ENCODE peak calls at places on chromosome 2, in four cellular contexts. S is K562, Y is HepG2, K is H1. T is an unnamed sample.

GRCh38 chr2:191974676-191975075 is 127.8 kb upstream of the CAVIN2 start:
- DNase-seq in Y (no peak), K (no peak), S (no peak), T (no peak)

GRCh38 chr2:121608367-121608766 is 40.9 kb downstream of the CLASP1 start:
- DNase-seq in Y (no peak), S (no peak), K (no peak), T (no peak)

GRCh38 chr2:226079677-226080076 is 680.2 kb downstream of the NYAP2 start:
- DNase-seq in S (no peak), K (no peak), Y (no peak), T (no peak)

GRCh38 chr2:161481619-161482018 is 65.5 kb downstream of the TBR1 start:
- DNase-seq in Y (no peak), K (no peak), S (no peak), T (no peak)

GRCh38 chr2:206556357-206556949 is 85.8 kb upstream of the FAM237A start:
- DNase-seq in Y (peak; percentile 25), K (no peak), S (peak; percentile 12), T (peak; percentile 5)

GRCh38 chr2:88396209-88396608 is 56.3 kb downstream of the FOXI3 start:
- DNase-seq in K (no peak), S (no peak), Y (no peak), T (no peak)

GRCh38 chr2:43136862-43137261 is 89.5 kb downstream of the ZFP36L2 start:
- DNase-seq in S (no peak), K (no peak), Y (no peak), T (no peak)

GRCh38 chr2:213627054-213627710 is 342.9 kb downstream of the SPAG16 start:
- DNase-seq in K (no peak), Y (no peak), S (no peak), T (no peak)

GRCh38 chr2:171841996-171842395 is 52.0 kb downstream of the SLC25A12 start:
- DNase-seq in Y (no peak), K (no peak), S (no peak), T (no peak)

GRCh38 chr2:119024568-119024967 is 82.6 kb downstream of the MARCO start:
- DNase-seq in K (no peak), S (no peak), Y (no peak), T (no peak)

GRCh38 chr2:40646642-40647041 is 194.8 kb upstream of the SLC8A1 start:
- DNase-seq in S (no peak), Y (no peak), K (no peak), T (no peak)

GRCh38 chr2:11998218-11998617 is 251.8 kb downstream of the LPIN1 start:
- DNase-seq in Y (no peak), K (no peak), S (no peak), T (no peak)

GRCh38 chr2:28602136-28602660 is 106.3 kb downstream of the PLB1 start:
- DNase-seq in S (no peak), Y (no peak), K (no peak), T (no peak)

GRCh38 chr2:8312221-8312620 is 369.6 kb upstream of the ID2 start:
- DNase-seq in S (no peak), Y (no peak), K (no peak), T (no peak)

GRCh38 chr2:105541189-105542050 is 142.6 kb upstream of the FHL2 start:
- DNase-seq in K (no peak), Y (no peak), S (no peak), T (no peak)

GRCh38 chr2:177636672-177637071 is 244.1 kb downstream of the AGPS start:
- DNase-seq in K (no peak), S (no peak), Y (no peak), T (no peak)

GRCh38 chr2:175187378-175187777 is 5.9 kb upstream of the ATP5MC3 start:
- DNase-seq in Y (peak; percentile 66), S (peak; percentile 43), K (no peak), T (peak; percentile 48)

GRCh38 chr2:161219213-161219612 is 59.0 kb downstream of the TANK start:
- DNase-seq in Y (no peak), K (no peak), S (no peak), T (no peak)

GRCh38 chr2:173354073-173354600 is 535 bp upstream of the CDCA7 start:
- DNase-seq in S (peak; percentile 85), Y (peak; percentile 27), K (no peak), T (peak; percentile 61)

GRCh38 chr2:7017621-7018260 is 100.5 kb downstream of the RNF144A start:
- DNase-seq in S (no peak), K (no peak), Y (no peak), T (no peak)

GRCh38 chr2:29463181-29463900 is 348.1 kb downstream of the CLIP4 start:
- DNase-seq in S (no peak), Y (no peak), K (no peak), T (no peak)

GRCh38 chr2:24508878-24509277 is 17.8 kb downstream of the NCOA1 start:
- DNase-seq in K (no peak), Y (no peak), S (no peak), T (no peak)

GRCh38 chr2:96549967-96550786 is 13.6 kb downstream of the ARID5A start:
- DNase-seq in K (peak; percentile 71), Y (peak; percentile 88), S (peak; percentile 79), T (peak; percentile 51)

GRCh38 chr2:149449017-149449416 is 118.6 kb downstream of the LYPD6 start:
- DNase-seq in Y (no peak), K (no peak), S (no peak), T (no peak)

GRCh38 chr2:867296-867695 is 83.4 kb upstream of the SNTG2 start:
- DNase-seq in Y (no peak), K (no peak), S (no peak), T (no peak)

GRCh38 chr2:207951734-207952480 is 73.4 kb downstream of the PLEKHM3 start:
- DNase-seq in K (no peak), Y (no peak), S (no peak), T (no peak)

GRCh38 chr2:231296401-231296800 is 98.0 kb downstream of the ARMC9 start:
- DNase-seq in S (no peak), Y (no peak), K (no peak), T (no peak)

GRCh38 chr2:23460228-23460627 is 75.2 kb downstream of the KLHL29 start:
- DNase-seq in Y (no peak), S (no peak), K (no peak), T (peak; percentile 43)

GRCh38 chr2:178579006-178579405 is 98.7 kb downstream of the PLEKHA3 start:
- DNase-seq in K (no peak), Y (no peak), S (no peak), T (no peak)

GRCh38 chr2:60053791-60054190 is 499.7 kb downstream of the BCL11A start:
- DNase-seq in K (no peak), Y (no peak), S (no peak), T (no peak)

GRCh38 chr2:40859617-40860016 is 407.7 kb upstream of the SLC8A1 start:
- DNase-seq in Y (no peak), K (no peak), S (no peak), T (no peak)

GRCh38 chr2:241702405-241703127 is 727 bp downstream of the ING5 start:
- DNase-seq in S (peak; percentile 83), K (peak; percentile 57), Y (peak; percentile 85), T (peak; percentile 80)

GRCh38 chr2:44778671-44779476 is 162.6 kb upstream of the SIX3 start:
- DNase-seq in Y (no peak), K (no peak), S (no peak), T (no peak)

GRCh38 chr2:7210712-7211111 is 293.5 kb downstream of the RNF144A start:
- DNase-seq in Y (no peak), K (no peak), S (no peak), T (no peak)

GRCh38 chr2:61471905-61472805 is 1.3 kb upstream of the USP34 start:
- DNase-seq in S (peak; percentile 14), K (no peak), Y (peak; percentile 91), T (no peak)
- TF ChIP-seq HDAC2 in S (no peak), K (no peak), Y (peak; percentile 34), T (no peak)

GRCh38 chr2:142315353-142315752 is 184.5 kb upstream of the LRP1B start:
- DNase-seq in K (no peak), Y (no peak), S (no peak), T (no peak)
- TF ChIP-seq RNF2 in K (no peak), Y (no peak), S (no peak), T (no peak)

DNA sequence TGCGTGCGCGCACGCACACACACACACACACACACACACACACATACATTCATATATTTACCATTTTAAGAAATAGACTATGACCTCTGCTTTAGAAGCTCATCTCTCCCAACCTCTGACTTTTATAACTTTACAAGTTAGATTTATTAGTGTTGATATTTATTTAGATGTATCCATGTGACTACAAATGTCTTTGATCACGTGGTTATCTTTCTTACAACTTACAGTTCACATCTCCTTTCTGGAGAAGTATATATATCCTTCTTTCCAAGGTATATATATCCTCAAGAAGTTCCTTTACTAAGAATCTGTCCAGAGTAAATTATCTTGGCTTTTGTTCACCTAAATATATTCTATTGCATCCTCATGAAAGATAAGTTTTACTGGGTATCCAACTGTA is 16.3 kb upstream of the LTBP1 start:
- DNase-seq in Y (no peak), K (no peak), S (no peak), T (no peak)
- TF ChIP-seq HDAC2 in Y (no peak), K (no peak), S (no peak), T (no peak)

GRCh38 chr2:234846589-234847363 is 105.0 kb upstream of the SH3BP4 start:
- DNase-seq in S (no peak), K (no peak), Y (no peak), T (no peak)

GRCh38 chr2:234847639-234848038 is 104.2 kb upstream of the SH3BP4 start:
- DNase-seq in Y (no peak), K (no peak), S (no peak), T (no peak)

GRCh38 chr2:234845602-234846588 is 105.9 kb upstream of the SH3BP4 start:
- DNase-seq in Y (peak; percentile 96), S (no peak), K (no peak), T (no peak)

GRCh38 chr2:234848578-234848977 is 103.2 kb upstream of the SH3BP4 start:
- DNase-seq in K (no peak), S (no peak), Y (peak; percentile 44), T (no peak)

DNA sequence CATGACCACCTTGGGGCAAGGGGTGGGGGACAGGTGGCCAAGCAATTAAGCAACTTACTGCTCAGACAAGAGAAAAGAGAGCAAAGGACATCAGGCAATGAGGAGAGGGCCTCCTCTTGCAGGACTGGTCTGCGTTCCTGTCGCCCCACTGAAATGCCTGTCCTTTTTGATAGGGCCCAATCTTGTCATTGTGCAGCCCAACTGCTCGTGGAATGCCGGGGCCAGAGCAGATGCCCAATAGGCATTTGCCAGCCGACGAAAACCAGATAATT is 104.5 kb upstream of the SH3BP4 start:
- DNase-seq in S (no peak), Y (no peak), K (no peak), T (no peak)
- TF ChIP-seq RNF2 in S (no peak), Y (no peak), K (no peak), T (no peak)